ENCODE peak calls at places on chromosomes 1 and 21, in ten cellular contexts. G is heart left ventricle; Q is transverse colon; X is tibial artery; O is IMR-90; P is CD8-positive, alpha-beta T cell; N is PC-9; B is neural progenitor cell; A is Peyer's patch; J is A673. C is an unnamed sample.

GRCh38 chr1:39047374-39048229 is 21.5 kb downstream of the NDUFS5 start:
- DNase-seq in G (no peak), Q (no peak), X (peak; percentile 79), O (peak; percentile 87), P (no peak), N (peak; percentile 39), B (no peak), A (no peak), J (peak; percentile 27), C (peak; percentile 6)

GRCh38 chr1:212293579-212293978 is 8.4 kb downstream of the PPP2R5A start:
- DNase-seq in G (no peak), Q (no peak), X (no peak), O (peak; percentile 38), P (no peak), N (no peak), B (no peak), A (no peak), J (no peak), C (no peak)

GRCh38 chr21:26007911-26008579 is 162.5 kb downstream of the APP start:
- DNase-seq in G (no peak), Q (no peak), X (no peak), O (peak; percentile 24), P (no peak), N (no peak), B (no peak), A (no peak), J (peak; percentile 67), C (no peak)

GRCh38 chr1:1091344-1092148 is 17.4 kb upstream of the RNF223 start:
- DNase-seq in G (peak; percentile 16), Q (peak; percentile 6), X (peak; percentile 55), O (no peak), P (no peak), N (no peak), B (no peak), A (peak; percentile 31), J (no peak), C (peak; percentile 45)

GRCh38 chr1:231694081-231694443 is 67.5 kb downstream of the DISC1 start:
- DNase-seq in G (peak; percentile 24), Q (no peak), X (no peak), O (no peak), P (no peak), N (no peak), B (no peak), A (no peak), J (no peak), C (no peak)

GRCh38 chr1:23118957-23119792 is 49.5 kb downstream of the LUZP1 start:
- DNase-seq in G (no peak), Q (peak; percentile 19), X (no peak), O (peak; percentile 37), P (peak; percentile 30), N (no peak), B (no peak), A (no peak), J (no peak), C (no peak)

GRCh38 chr1:39755965-39756659 is 15.0 kb downstream of the OXCT2 start:
- DNase-seq in G (no peak), Q (no peak), X (no peak), O (no peak), P (no peak), N (no peak), B (no peak), A (no peak), J (no peak), C (no peak)

GRCh38 chr1:183543619-183544204 is 46.5 kb downstream of the NCF2 start:
- DNase-seq in G (no peak), Q (no peak), X (no peak), O (peak; percentile 74), P (no peak), N (peak; percentile 7), B (peak; percentile 60), A (no peak), J (peak; percentile 75), C (no peak)

DNA sequence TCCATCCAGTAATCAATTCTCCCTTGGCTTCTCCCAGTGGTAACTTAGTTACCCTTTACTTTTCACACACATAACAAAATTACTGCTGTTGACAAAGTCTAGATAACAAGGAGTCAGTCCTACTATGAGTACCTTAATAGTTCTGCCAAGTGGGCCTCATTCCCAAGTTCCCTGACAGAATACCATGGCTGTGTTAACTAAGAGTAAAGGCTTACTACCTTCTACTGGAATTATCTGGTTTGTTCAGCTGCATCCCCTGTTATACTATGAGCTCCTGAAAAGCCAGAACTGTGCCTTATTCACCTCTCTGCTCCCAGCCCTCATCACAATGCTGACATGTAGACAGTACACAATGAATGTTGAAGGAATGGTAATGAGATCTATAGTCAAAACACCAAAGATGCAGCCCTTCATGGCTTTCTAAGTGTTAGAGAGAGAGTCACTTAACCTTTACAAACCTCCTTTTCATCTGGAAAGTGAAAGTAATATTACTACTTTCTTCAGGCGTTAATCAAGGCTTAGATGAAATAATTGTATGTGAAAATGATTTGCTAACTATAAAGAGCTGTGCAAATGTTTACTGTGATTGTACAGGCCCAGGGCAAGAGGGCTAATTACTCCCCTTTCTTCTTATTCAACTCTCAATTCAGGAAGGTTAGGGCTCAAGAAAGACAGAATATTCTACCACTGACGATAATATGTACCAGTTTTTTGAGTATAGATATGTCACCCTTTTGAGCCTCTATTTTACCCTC is 70.4 kb upstream of the MROH9 start:
- DNase-seq in G (no peak), Q (no peak), X (no peak), O (no peak), P (no peak), N (no peak), B (no peak), A (no peak), J (no peak), C (no peak)
- H3K27ac ChIP-seq in G (no peak overlapping the region), Q (no peak overlapping the region), X (peak overlapping the region; percentile 48), O (no peak overlapping the region), P (no peak overlapping the region), N (no peak overlapping the region), B (no peak overlapping the region), A (no peak overlapping the region), J (no peak overlapping the region), C (no peak overlapping the region)

GRCh38 chr1:197600751-197601150 is 174.5 kb downstream of the DENND1B start:
- DNase-seq in G (no peak), Q (no peak), X (no peak), O (no peak), P (no peak), N (no peak), B (no peak), A (no peak), J (no peak), C (no peak)

GRCh38 chr1:197595244-197595904 is 179.9 kb downstream of the DENND1B start:
- DNase-seq in G (no peak), Q (no peak), X (no peak), O (no peak), P (no peak), N (no peak), B (peak; percentile 9), A (no peak), J (no peak), C (no peak)

GRCh38 chr1:197599789-197600188 is 175.5 kb downstream of the DENND1B start:
- DNase-seq in G (no peak), Q (no peak), X (no peak), O (no peak), P (no peak), N (no peak), B (no peak), A (no peak), J (no peak), C (no peak)

GRCh38 chr1:197604327-197604726 is 171.0 kb downstream of the DENND1B start:
- DNase-seq in G (no peak), Q (no peak), X (no peak), O (no peak), P (no peak), N (no peak), B (no peak), A (no peak), J (no peak), C (no peak)

DNA sequence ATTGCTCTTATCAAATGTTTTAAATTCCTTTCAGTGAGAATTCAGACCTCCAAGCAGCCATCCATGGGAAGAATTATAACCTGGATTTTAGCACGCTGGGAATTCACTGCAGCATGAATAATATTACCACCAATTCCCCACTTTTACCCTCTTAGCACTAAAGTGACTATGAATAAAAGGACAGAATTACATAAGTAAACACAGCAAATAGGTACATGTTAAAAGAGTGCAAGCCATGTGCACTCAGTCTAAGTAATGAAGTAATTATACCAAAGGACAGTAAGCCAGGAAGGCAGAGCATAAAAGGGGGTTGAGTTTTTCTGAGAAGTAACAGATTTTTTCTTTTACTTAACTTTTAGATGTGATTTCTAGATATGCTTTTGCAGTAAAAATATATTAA is 176.3 kb downstream of the DENND1B start:
- DNase-seq in G (no peak), Q (no peak), X (no peak), O (no peak), P (no peak), N (no peak), B (no peak), A (no peak), J (no peak), C (no peak)
- H3K4me1 ChIP-seq in G (no peaks in the 10 kb centered on the region), Q (no peaks in the 10 kb centered on the region), X (no peaks in the 10 kb centered on the region), O (no peaks in the 10 kb centered on the region), P (no peaks in the 10 kb centered on the region), N (no peaks in the 10 kb centered on the region), B (peaks cover 19% of the 10 kb centered on the region), A (no peaks in the 10 kb centered on the region), J (no peaks in the 10 kb centered on the region), C (no peaks in the 10 kb centered on the region)

GRCh38 chr1:186682721-186683120 is 2.5 kb upstream of the PTGS2 start:
- DNase-seq in G (no peak), Q (no peak), X (no peak), O (peak; percentile 54), P (no peak), N (no peak), B (no peak), A (no peak), J (peak; percentile 32), C (no peak)
- TF ChIP-seq CTCF in G (peak; percentile 37), Q (no peak), X (no peak), O (peak; percentile 54), P (no peak), N (peak; percentile 16), B (peak; percentile 25), A (no peak), J (peak; percentile 57), C (peak; percentile 30)

GRCh38 chr1:8583031-8583430 is 234.4 kb downstream of the RERE start:
- DNase-seq in G (no peak), Q (no peak), X (no peak), O (no peak), P (no peak), N (no peak), B (no peak), A (no peak), J (no peak), C (no peak)

GRCh38 chr1:8580566-8580965 is 236.9 kb downstream of the RERE start:
- DNase-seq in G (no peak), Q (no peak), X (no peak), O (no peak), P (no peak), N (no peak), B (no peak), A (no peak), J (no peak), C (no peak)

GRCh38 chr1:8587784-8588183 is 229.7 kb downstream of the RERE start:
- DNase-seq in G (no peak), Q (no peak), X (no peak), O (no peak), P (no peak), N (no peak), B (no peak), A (no peak), J (no peak), C (no peak)

GRCh38 chr1:8586438-8586837 is 231.0 kb downstream of the RERE start:
- DNase-seq in G (no peak), Q (no peak), X (no peak), O (peak; percentile 44), P (no peak), N (no peak), B (no peak), A (no peak), J (no peak), C (no peak)

DNA sequence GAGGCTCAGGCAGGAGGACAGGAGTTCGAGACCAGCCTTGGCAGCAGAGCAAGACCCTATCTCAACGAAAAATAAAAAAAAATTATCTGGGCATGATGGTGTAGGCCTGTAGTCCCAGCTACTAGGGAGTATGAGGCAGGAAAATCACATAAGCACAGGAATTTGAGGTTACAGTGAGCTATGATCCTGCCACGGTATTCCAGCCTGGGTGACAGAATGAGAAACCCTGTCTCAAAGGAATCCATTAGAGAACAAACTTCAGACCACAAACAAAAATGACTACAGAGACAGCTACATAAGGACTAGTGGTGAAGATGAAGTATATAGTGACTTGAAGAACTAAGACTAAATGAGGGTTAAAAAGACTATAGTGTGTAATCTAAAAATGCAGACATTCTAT is 233.1 kb downstream of the RERE start:
- DNase-seq in G (no peak), Q (no peak), X (no peak), O (no peak), P (no peak), N (no peak), B (no peak), A (no peak), J (no peak), C (no peak)
- H3K27ac ChIP-seq in G (no peak overlapping the region), Q (no peak overlapping the region), X (no peak overlapping the region), O (no peak overlapping the region), P (no peak overlapping the region), N (no peak overlapping the region), B (no peak overlapping the region), A (no peak overlapping the region), J (peak overlapping the region; percentile 54), C (no peak overlapping the region)

C was measured in lower lobe of right lung.